ENCODE peak calls at places on chromosome 11, in five cellular contexts. W, Q, G, J and R are unnamed samples.

GRCh38 chr11:130582176-130582575 is 133.7 kb downstream of the ADAMTS15 start:
- DNase-seq in G (no peak), Q (no peak), J (no peak), W (no peak), R (no peak)

GRCh38 chr11:67492069-67492727 is 9.4 kb downstream of the AIP start:
- DNase-seq in J (no peak), G (no peak), W (no peak), Q (no peak), R (no peak)

GRCh38 chr11:74695705-74696280 is 35.4 kb downstream of the CHRDL2 start:
- DNase-seq in G (no peak), W (no peak), Q (no peak), J (no peak), R (no peak)

GRCh38 chr11:1750481-1750839 is at the start of gene IFITM10:
- DNase-seq in Q (no peak), W (no peak), G (no peak), J (no peak), R (peak)

GRCh38 chr11:118621898-118622375 is 14.5 kb downstream of the PHLDB1 start:
- DNase-seq in W (no peak), Q (no peak), J (peak), G (no peak), R (peak)

GRCh38 chr11:87399341-87399740 is 361.6 kb downstream of the TMEM135 start:
- DNase-seq in Q (no peak), G (no peak), J (no peak), W (no peak), R (no peak)

GRCh38 chr11:44456544-44457270 is 108.8 kb upstream of the CD82 start:
- DNase-seq in G (no peak), Q (no peak), J (no peak), W (no peak), R (no peak)

GRCh38 chr11:2657697-2658284 is 42.0 kb downstream of the KCNQ1OT1 start:
- DNase-seq in J (no peak), G (no peak), W (no peak), Q (no peak), R (no peak)

GRCh38 chr11:47861762-47862161 is 13.6 kb upstream of the NUP160 start:
- DNase-seq in J (no peak), Q (no peak), W (peak), G (no peak), R (peak)

GRCh38 chr11:32434387-32435151 is 770 bp downstream of the WT1 start:
- DNase-seq in W (no peak), J (peak), G (no peak), Q (no peak), R (peak)

GRCh38 chr11:103871923-103872551 is 164.4 kb upstream of the DDI1 start:
- DNase-seq in Q (no peak), J (no peak), W (no peak), G (no peak), R (no peak)

GRCh38 chr11:102983491-102983890 is 28.0 kb upstream of the MMP13 start:
- DNase-seq in W (no peak), G (no peak), J (no peak), Q (no peak), R (no peak)

GRCh38 chr11:5891216-5891800 is 1.7 kb upstream of the OR52E5 start:
- DNase-seq in G (no peak), W (peak), J (peak), Q (no peak), R (peak)

GRCh38 chr11:122242731-122243130 is 126.7 kb upstream of the BLID start:
- DNase-seq in Q (peak), J (no peak), G (no peak), W (no peak), R (no peak)

GRCh38 chr11:5118893-5119292 is 19.3 kb downstream of the OR52A5 start:
- DNase-seq in J (no peak), G (no peak), W (no peak), Q (no peak), R (no peak)

GRCh38 chr11:68816917-68817419 is 24.7 kb downstream of the CPT1A start:
- DNase-seq in G (no peak), W (no peak), J (no peak), Q (no peak), R (no peak)

GRCh38 chr11:121722431-121723256 is 269.9 kb upstream of the SORL1-AS1 start:
- DNase-seq in Q (peak), G (no peak), W (peak), J (no peak), R (peak)

GRCh38 chr11:14972581-14973490 is 685 bp upstream of the CALCA start:
- DNase-seq in G (no peak), W (no peak), Q (no peak), J (no peak), R (no peak)

GRCh38 chr11:115919341-115920086 is 415.3 kb upstream of the CADM1 start:
- DNase-seq in G (no peak), Q (no peak), W (no peak), J (peak), R (peak)

GRCh38 chr11:14645985-14646900 is 2.6 kb downstream of the PDE3B start:
- DNase-seq in G (no peak), W (no peak), Q (no peak), J (peak), R (no peak)

GRCh38 chr11:128036556-128037093 is 550.7 kb downstream of the ETS1 start:
- DNase-seq in W (peak), Q (no peak), J (no peak), G (no peak), R (no peak)

GRCh38 chr11:103947566-103947919 is 88.9 kb upstream of the DDI1 start:
- DNase-seq in G (no peak), W (peak), Q (no peak), J (no peak), R (peak)

GRCh38 chr11:68550485-68550817 is 89.9 kb downstream of the PPP6R3 start:
- DNase-seq in G (no peak), J (no peak), W (no peak), Q (no peak), R (no peak)

GRCh38 chr11:28735511-28735910 is 627.3 kb downstream of the METTL15 start:
- DNase-seq in W (no peak), G (no peak), Q (no peak), J (no peak), R (no peak)

GRCh38 chr11:119928047-119928446 is 199.0 kb upstream of the NECTIN1 start:
- DNase-seq in J (no peak), Q (peak), G (no peak), W (no peak), R (no peak)

GRCh38 chr11:2424811-2425495 is 19.4 kb downstream of the TRPM5 start:
- DNase-seq in W (no peak), G (no peak), J (no peak), Q (no peak), R (no peak)

GRCh38 chr11:100684101-100685065 is 2.7 kb upstream of the ARHGAP42 start:
- DNase-seq in W (no peak), J (peak), Q (no peak), G (no peak), R (peak)

GRCh38 chr11:48093795-48094642 is 113.7 kb downstream of the PTPRJ start:
- DNase-seq in W (no peak), G (no peak), Q (no peak), J (no peak), R (no peak)

GRCh38 chr11:9787981-9788521 is 124.2 kb downstream of the SWAP70 start:
- DNase-seq in W (peak), G (no peak), Q (peak), J (no peak), R (peak)

GRCh38 chr11:134841411-134841810 is 429.4 kb upstream of the B3GAT1 start:
- DNase-seq in J (no peak), G (no peak), Q (no peak), W (no peak), R (no peak)

GRCh38 chr11:128290106-128290840 is 297.1 kb downstream of the ETS1 start:
- DNase-seq in J (peak), Q (peak), W (peak), G (peak), R (peak)

GRCh38 chr11:78562398-78562797 is 12.3 kb downstream of the NARS2 start:
- DNase-seq in W (peak), J (no peak), Q (no peak), G (no peak), R (peak)

GRCh38 chr11:69192282-69192681 is 36.5 kb downstream of the SMIM38 start:
- DNase-seq in W (no peak), J (no peak), Q (no peak), G (no peak), R (no peak)

GRCh38 chr11:125175896-125176575 is 11.5 kb downstream of the PKNOX2 start:
- DNase-seq in Q (no peak), G (no peak), W (no peak), J (no peak), R (no peak)

GRCh38 chr11:69115586-69116560 is 39.9 kb upstream of the SMIM38 start:
- DNase-seq in Q (no peak), J (peak), W (no peak), G (no peak), R (no peak)

GRCh38 chr11:65776710-65777141 is 4.0 kb downstream of the AP5B1 start:
- DNase-seq in Q (no peak), W (no peak), G (no peak), J (no peak), R (no peak)

GRCh38 chr11:10349806-10350205 is 44.9 kb downstream of the ADM start:
- DNase-seq in W (no peak), G (no peak), J (no peak), Q (no peak), R (peak)

GRCh38 chr11:35158371-35159081 is 19.6 kb downstream of the CD44 start:
- DNase-seq in J (no peak), Q (peak), W (no peak), G (no peak), R (peak)

GRCh38 chr11:31397239-31397834 is 27.7 kb downstream of the DNAJC24 start:
- DNase-seq in J (peak), Q (no peak), W (peak), G (no peak), R (peak)

GRCh38 chr11:95088946-95089619 is 563 bp upstream of the ENDOD1 start:
- DNase-seq in J (peak), G (no peak), W (no peak), Q (no peak), R (no peak)